ENCODE peak calls at places on chromosomes 3 and 15, in seven cellular contexts. G is upper lobe of right lung, F is omental fat pad, H is endothelial cell of umbilical vein, A is K562, V is astrocyte, N is thoracic aorta. R is an unnamed sample.

GRCh38 chr15:68598171-68599152 is 19.7 kb downstream of the CORO2B start:
- DNase-seq in A (no peak), H (no peak), G (no peak), V (no peak), N (no peak), F (no peak), R (no peak)

GRCh38 chr3:98612587-98612986 is 19.2 kb upstream of the CPOX start:
- DNase-seq in H (no peak), V (no peak), F (no peak), G (no peak), A (no peak), N (no peak), R (peak; percentile 90)

GRCh38 chr3:112017081-112017480 is 17.5 kb upstream of the TMPRSS7 start:
- DNase-seq in V (no peak), A (no peak), G (no peak), F (no peak), N (no peak), H (no peak), R (no peak)

GRCh38 chr3:127277591-127277990 is 10.3 kb downstream of the PRR20G start:
- DNase-seq in A (no peak), F (no peak), N (no peak), V (no peak), G (no peak), H (no peak), R (no peak)

GRCh38 chr3:20539666-20540460 is 353.9 kb upstream of the SGO1 start:
- DNase-seq in A (no peak), N (no peak), G (no peak), H (no peak), F (no peak), V (no peak), R (no peak)

GRCh38 chr3:113912551-113913246 is 35.1 kb upstream of the ZDHHC23 start:
- DNase-seq in F (no peak), H (peak; percentile 66), N (no peak), A (peak; percentile 17), G (no peak), V (peak; percentile 50), R (peak; percentile 19)

GRCh38 chr3:101466465-101467309 is 46.3 kb downstream of the SENP7 start:
- DNase-seq in H (no peak), N (no peak), F (no peak), V (no peak), A (no peak), G (no peak), R (no peak)

GRCh38 chr15:65215496-65215895 is 4.2 kb upstream of the CILP start:
- DNase-seq in N (no peak), H (no peak), F (no peak), G (no peak), A (no peak), V (no peak), R (no peak)

GRCh38 chr15:52179278-52180195 is 11.7 kb downstream of the GNB5 start:
- DNase-seq in G (peak; percentile 93), F (peak; percentile 38), N (peak; percentile 19), A (peak; percentile 87), V (peak; percentile 59), H (peak; percentile 82), R (peak; percentile 78)

GRCh38 chr3:113600418-113601185 is 68.2 kb downstream of the SIDT1 start:
- DNase-seq in G (no peak), N (no peak), A (no peak), V (no peak), F (no peak), H (no peak), R (no peak)

GRCh38 chr3:178036745-178037144 is 499.5 kb upstream of the KCNMB2 start:
- DNase-seq in A (no peak), F (no peak), N (no peak), V (peak; percentile 80), G (no peak), H (no peak), R (no peak)

GRCh38 chr15:97547381-97547780 is 413.1 kb upstream of the ARRDC4 start:
- DNase-seq in N (no peak), F (no peak), A (no peak), V (no peak), H (no peak), G (no peak), R (no peak)

GRCh38 chr3:42035816-42036482 is 55.2 kb upstream of the TRAK1 start:
- DNase-seq in F (no peak), N (no peak), A (no peak), G (no peak), V (no peak), H (no peak), R (peak; percentile 67)

GRCh38 chr15:85504739-85505676 is 124.6 kb downstream of the AKAP13 start:
- DNase-seq in G (no peak), N (no peak), V (peak; percentile 41), A (peak; percentile 20), H (peak; percentile 64), F (no peak), R (no peak)

GRCh38 chr3:30004481-30004880 is 601.9 kb upstream of the TGFBR2 start:
- DNase-seq in H (no peak), F (no peak), N (no peak), A (no peak), G (no peak), V (no peak), R (no peak)

GRCh38 chr3:12436514-12437222 is 47.6 kb upstream of the TSEN2 start:
- DNase-seq in V (peak; percentile 75), H (no peak), A (no peak), N (no peak), F (no peak), G (no peak), R (peak; percentile 68)

GRCh38 chr15:80710635-80711553 is 15.8 kb downstream of the ABHD17C start:
- DNase-seq in H (no peak), N (no peak), G (no peak), F (no peak), A (no peak), V (peak; percentile 41), R (no peak)

GRCh38 chr15:59172289-59172901 is 34.2 kb upstream of the LDHAL6B start:
- DNase-seq in A (no peak), H (no peak), N (no peak), G (no peak), V (no peak), F (no peak), R (no peak)
- TF ChIP-seq CTCF in A (no peak), H (no peak), N (no peak), G (no peak), V (peak; percentile 18), F (no peak), R (no peak)

GRCh38 chr3:66904816-66905543 is 93.1 kb upstream of the KBTBD8 start:
- DNase-seq in N (no peak), H (no peak), A (no peak), F (no peak), G (no peak), V (peak; percentile 1), R (no peak)
- TF ChIP-seq CTCF in N (no peak), H (no peak), A (no peak), F (no peak), G (no peak), V (no peak), R (no peak)

GRCh38 chr3:146501752-146502151 is 32.4 kb upstream of the PLSCR2 start:
- DNase-seq in G (no peak), H (no peak), F (no peak), N (no peak), A (no peak), V (no peak), R (no peak)
- TF ChIP-seq CTCF in G (no peak), H (no peak), F (no peak), N (no peak), A (no peak), V (no peak), R (no peak)

GRCh38 chr3:123672429-123673146 is 87.7 kb upstream of the HACD2 start:
- DNase-seq in N (no peak), F (no peak), A (no peak), G (no peak), V (no peak), H (no peak), R (no peak)
- TF ChIP-seq CTCF in N (no peak), F (no peak), A (no peak), G (no peak), V (no peak), H (no peak), R (no peak)

DNA sequence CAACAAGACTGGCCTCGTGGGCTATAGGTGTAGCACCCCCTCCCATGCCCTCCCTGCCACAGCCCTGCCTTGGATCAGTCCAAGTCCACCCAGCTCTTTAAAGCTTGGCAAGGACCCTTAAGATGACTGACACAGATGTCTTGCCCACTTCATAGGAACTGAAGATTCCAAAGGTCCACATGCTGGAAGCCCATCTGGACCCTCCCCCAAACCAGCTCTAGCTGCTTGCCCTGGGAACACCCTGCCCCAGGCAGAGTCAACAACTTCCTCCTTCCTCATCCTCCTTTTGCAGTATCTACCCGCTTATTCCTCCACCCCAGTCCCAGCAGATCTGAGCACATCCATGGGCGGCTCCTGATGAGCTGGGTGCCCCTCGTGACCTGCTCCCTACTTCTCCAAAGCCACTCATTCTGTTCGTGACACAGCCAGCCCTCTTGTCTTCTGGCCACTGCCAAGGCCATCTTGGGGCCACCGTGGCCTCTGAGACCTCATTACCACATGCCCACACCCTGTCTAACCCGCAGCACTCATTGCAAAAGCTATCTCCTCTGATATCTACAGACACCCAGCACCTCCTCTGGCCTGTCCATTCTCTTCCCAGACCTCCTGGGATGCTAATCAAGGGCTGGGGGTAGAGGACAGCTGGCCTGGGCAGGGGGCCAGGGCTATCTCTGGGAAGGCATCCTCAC is 2.0 kb upstream of the PFKFB4 start:
- DNase-seq in V (no peak), G (peak; percentile 86), A (no peak), N (no peak), F (no peak), H (no peak), R (peak; percentile 90)
- TF ChIP-seq CTCF in V (no peak), G (no peak), A (peak; percentile 27), N (no peak), F (no peak), H (no peak), R (no peak)